ENCODE peak calls at places on chromosomes 2 and 18, in ten cellular contexts. D is Daoy; Q is RWPE1; K is fibroblast of lung; O is cardiac fibroblast; S is heart right ventricle; N is EH; H is NCI-H446; U is activated CD4-positive, alpha-beta T cell treated with anti-CD3 and anti-CD28 coated beads, Interleukin-2, amount 50 U/mL, for 1 hour; V is T-helper 1 cell. I is an unnamed sample.

GRCh38 chr2:230230801-230231200 is 5.3 kb downstream of the SP140 start:
- DNase-seq in D (no peak), Q (no peak), K (no peak), O (no peak), S (no peak), N (no peak), H (no peak), U (no peak), V (no peak), I (no peak)

GRCh38 chr2:45654250-45654649 is 2.8 kb downstream of the PRKCE start:
- DNase-seq in D (no peak), Q (no peak), K (no peak), O (no peak), S (no peak), N (no peak), H (no peak), U (no peak), V (no peak), I (no peak)

GRCh38 chr2:16351137-16351536 is 314.5 kb downstream of the CYRIA start:
- DNase-seq in D (no peak), Q (no peak), K (no peak), O (no peak), S (no peak), N (no peak), H (no peak), U (no peak), V (no peak), I (no peak)

GRCh38 chr18:75172299-75173124 is 36.4 kb downstream of the PTGR3 start:
- DNase-seq in D (no peak), Q (no peak), K (no peak), O (no peak), S (no peak), N (no peak), H (no peak), U (no peak), V (no peak), I (no peak)

GRCh38 chr2:102768892-102769291 is 7.1 kb downstream of the TMEM182 start:
- DNase-seq in D (no peak), Q (no peak), K (no peak), O (no peak), S (no peak), N (no peak), H (no peak), U (no peak), V (no peak), I (no peak)

GRCh38 chr2:191756753-191757152 is 78.8 kb downstream of the NABP1 start:
- DNase-seq in D (no peak), Q (no peak), K (peak; percentile 15), O (peak; percentile 11), S (no peak), N (no peak), H (no peak), U (no peak), V (no peak), I (no peak)

GRCh38 chr2:177393824-177394614 is 1.4 kb downstream of the AGPS start:
- DNase-seq in D (no peak), Q (no peak), K (no peak), O (no peak), S (no peak), N (no peak), H (no peak), U (no peak), V (no peak), I (no peak)

GRCh38 chr18:73752965-73753364 is 394.7 kb downstream of the FBXO15 start:
- DNase-seq in D (peak; percentile 7), Q (no peak), K (peak; percentile 37), O (peak; percentile 20), S (no peak), N (peak; percentile 33), H (no peak), U (no peak), V (no peak), I (no peak)

GRCh38 chr2:18740428-18740827 is 151.1 kb upstream of the NT5C1B start:
- DNase-seq in D (peak; percentile 32), Q (no peak), K (peak; percentile 91), O (peak; percentile 85), S (peak; percentile 50), N (peak; percentile 76), H (no peak), U (no peak), V (no peak), I (no peak)

GRCh38 chr2:134261398-134262131 is 7.7 kb downstream of the MGAT5 start:
- DNase-seq in D (no peak), Q (no peak), K (no peak), O (peak; percentile 64), S (no peak), N (peak; percentile 39), H (no peak), U (no peak), V (no peak), I (no peak)

GRCh38 chr18:39946623-39947061 is 2008.4 kb upstream of the PIK3C3 start:
- DNase-seq in D (no peak), Q (peak; percentile 70), K (peak; percentile 88), O (peak; percentile 71), S (no peak), N (peak; percentile 68), H (peak; percentile 3), U (no peak), V (no peak), I (no peak)

GRCh38 chr2:20418519-20418918 is 28.4 kb upstream of the RHOB start:
- DNase-seq in D (no peak), Q (no peak), K (no peak), O (no peak), S (no peak), N (no peak), H (no peak), U (no peak), V (no peak), I (no peak)